ENCODE peak calls at places on chromosomes 2 and 18, in eight cellular contexts. O, L, D, Z, A, I, U and H are unnamed samples.

GRCh38 chr2:86700705-86701104 is 19.4 kb upstream of the RMND5A start:
- DNase-seq in Z (no peak), O (no peak), L (no peak), D (no peak), U (no peak), I (peak; percentile 4), A (no peak), H (no peak)

GRCh38 chr2:108593547-108594098 is 59.4 kb downstream of the LIMS1 start:
- DNase-seq in L (no peak), U (no peak), D (no peak), A (peak; percentile 40), I (peak; percentile 88), Z (no peak), O (no peak), H (peak; percentile 97)

GRCh38 chr2:173830169-173830568 is 135.0 kb downstream of the SP3 start:
- DNase-seq in I (no peak), D (no peak), Z (no peak), O (no peak), A (no peak), U (no peak), L (no peak), H (no peak)

GRCh38 chr18:21000667-21001066 is 110.9 kb downstream of the ROCK1 start:
- DNase-seq in U (no peak), D (no peak), Z (no peak), I (peak; percentile 32), O (no peak), A (no peak), L (no peak), H (peak; percentile 32)

GRCh38 chr2:102236132-102236531 is 49.3 kb downstream of the IL1RL2 start:
- DNase-seq in U (no peak), A (no peak), L (no peak), D (no peak), Z (no peak), O (no peak), I (no peak), H (no peak)

GRCh38 chr18:77560334-77560970 is 310.8 kb downstream of the GALR1 start:
- DNase-seq in D (no peak), U (no peak), O (no peak), Z (no peak), I (no peak), A (peak; percentile 48), L (no peak), H (peak; percentile 0)

GRCh38 chr18:23523429-23524212 is 20.3 kb downstream of the RMC1 start:
- DNase-seq in U (no peak), D (no peak), O (no peak), I (peak; percentile 48), A (no peak), Z (no peak), L (no peak), H (no peak)

GRCh38 chr2:84317135-84317534 is 141.9 kb downstream of the SUCLG1 start:
- DNase-seq in Z (no peak), D (no peak), I (no peak), L (no peak), O (no peak), U (no peak), A (no peak), H (no peak)

GRCh38 chr2:157056200-157056676 is 201.3 kb upstream of the GALNT5 start:
- DNase-seq in U (no peak), L (no peak), Z (no peak), A (peak; percentile 68), O (no peak), I (peak; percentile 75), D (no peak), H (peak; percentile 35)

GRCh38 chr2:44974064-44974715 is 32.7 kb downstream of the SIX3 start:
- DNase-seq in A (peak; percentile 77), U (peak; percentile 63), L (no peak), Z (no peak), O (peak; percentile 68), D (no peak), I (peak; percentile 37), H (no peak)

DNA sequence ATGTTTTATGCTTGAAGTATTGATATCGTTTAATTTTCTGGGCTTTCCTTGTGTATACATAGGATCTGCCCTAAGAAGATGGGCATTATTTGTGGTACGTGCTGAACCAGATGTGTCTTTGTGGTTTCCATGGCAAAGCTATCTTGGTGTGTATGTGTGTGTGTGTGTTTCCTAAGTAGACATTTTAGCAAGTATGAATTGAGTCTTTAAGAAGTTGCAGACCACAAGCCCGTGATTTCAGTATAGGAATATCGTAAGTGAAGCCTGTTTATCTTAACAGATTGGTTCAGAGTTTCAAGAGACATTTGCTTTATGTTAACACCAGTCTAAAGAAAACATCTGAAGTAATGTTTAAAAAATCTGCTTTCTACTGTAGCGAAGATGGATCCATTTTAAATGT is 92.2 kb upstream of the FOSL2 start:
- DNase-seq in Z (no peak), A (no peak), L (no peak), D (no peak), I (peak; percentile 93), U (no peak), O (no peak), H (no peak)
- H3K27ac ChIP-seq in Z (peak overlapping the region; percentile 1), A (no peak overlapping the region), L (peak overlapping the region; percentile 77), D (no peak overlapping the region), I (peak overlapping the region; percentile 94), U (no peak overlapping the region), O (no peak overlapping the region), H (no peak overlapping the region)

GRCh38 chr2:3536682-3537632 is 17.6 kb upstream of the ADI1 start:
- DNase-seq in U (peak; percentile 83), I (peak; percentile 56), L (no peak), Z (no peak), O (peak; percentile 83), D (peak; percentile 55), A (peak; percentile 72), H (no peak)

GRCh38 chr2:3545788-3546478 is 12.2 kb downstream of the RNASEH1 start:
- DNase-seq in Z (no peak), D (no peak), O (no peak), L (no peak), I (no peak), U (no peak), A (no peak), H (no peak)

GRCh38 chr2:3539836-3540235 is 18.3 kb downstream of the RNASEH1 start:
- DNase-seq in Z (no peak), A (peak; percentile 29), L (no peak), D (no peak), U (no peak), O (no peak), I (no peak), H (no peak)

GRCh38 chr2:3543023-3543683 is 15.0 kb downstream of the RNASEH1 start:
- DNase-seq in L (no peak), U (no peak), A (no peak), D (no peak), I (no peak), O (no peak), Z (no peak), H (no peak)

GRCh38 chr2:3542107-3542506 is 16.0 kb downstream of the RNASEH1 start:
- DNase-seq in L (no peak), I (no peak), O (no peak), A (no peak), D (no peak), Z (no peak), U (no peak), H (no peak)
- TF ChIP-seq CTCF in L (no peak), I (no peak), O (no peak), A (no peak), D (no peak), Z (no peak), U (no peak), H (no peak)

GRCh38 chr18:2980607-2980923 is 32.4 kb downstream of the LPIN2 start:
- DNase-seq in A (no peak), U (no peak), I (no peak), L (no peak), O (no peak), D (no peak), Z (no peak), H (no peak)
- H3K4me1 ChIP-seq in A (peaks cover 92% of the 10 kb centered on the region), U (peaks cover 72% of the 10 kb centered on the region), I (peaks cover 36% of the 10 kb centered on the region), L (peaks cover 54% of the 10 kb centered on the region), O (peaks cover 9% of the 10 kb centered on the region), D (peaks cover 71% of the 10 kb centered on the region), Z (peaks cover 74% of the 10 kb centered on the region), H (peaks cover 13% of the 10 kb centered on the region)

GRCh38 chr18:55982992-55983391 is 395.0 kb upstream of the TCF4 start:
- DNase-seq in U (no peak), O (peak; percentile 57), L (no peak), I (peak; percentile 51), Z (no peak), D (no peak), A (no peak), H (no peak)

GRCh38 chr18:55983433-55983832 is 395.4 kb upstream of the TCF4 start:
- DNase-seq in U (no peak), L (no peak), Z (no peak), D (no peak), A (no peak), I (peak; percentile 15), O (no peak), H (no peak)

DNA sequence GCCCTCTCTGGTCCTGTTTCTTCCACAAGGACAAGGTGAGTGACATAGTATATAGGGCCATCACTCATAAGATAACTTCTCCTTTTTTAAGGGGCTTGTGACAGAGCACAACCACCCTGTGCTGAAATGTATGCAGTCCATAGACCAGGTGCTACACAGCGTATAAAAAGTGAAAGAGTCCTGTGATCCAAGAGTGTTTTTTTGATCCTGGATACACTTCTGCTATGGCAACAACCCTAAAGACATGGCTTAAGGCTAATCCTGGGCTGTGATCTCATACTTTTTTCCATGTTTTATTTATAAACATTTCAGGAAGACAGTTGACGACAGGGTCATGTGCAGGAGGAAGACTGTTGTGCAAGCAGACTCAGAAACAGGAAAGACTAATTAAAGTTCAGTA is 400.5 kb upstream of the TCF4 start:
- DNase-seq in I (peak; percentile 71), U (no peak), A (no peak), O (no peak), Z (no peak), L (no peak), D (peak; percentile 36), H (peak; percentile 51)
- H3K27ac ChIP-seq in I (no peak overlapping the region), U (no peak overlapping the region), A (no peak overlapping the region), O (peak overlapping the region; percentile 36), Z (peak overlapping the region; percentile 0), L (peak overlapping the region; percentile 41), D (peak overlapping the region; percentile 36), H (no peak overlapping the region)

DNA sequence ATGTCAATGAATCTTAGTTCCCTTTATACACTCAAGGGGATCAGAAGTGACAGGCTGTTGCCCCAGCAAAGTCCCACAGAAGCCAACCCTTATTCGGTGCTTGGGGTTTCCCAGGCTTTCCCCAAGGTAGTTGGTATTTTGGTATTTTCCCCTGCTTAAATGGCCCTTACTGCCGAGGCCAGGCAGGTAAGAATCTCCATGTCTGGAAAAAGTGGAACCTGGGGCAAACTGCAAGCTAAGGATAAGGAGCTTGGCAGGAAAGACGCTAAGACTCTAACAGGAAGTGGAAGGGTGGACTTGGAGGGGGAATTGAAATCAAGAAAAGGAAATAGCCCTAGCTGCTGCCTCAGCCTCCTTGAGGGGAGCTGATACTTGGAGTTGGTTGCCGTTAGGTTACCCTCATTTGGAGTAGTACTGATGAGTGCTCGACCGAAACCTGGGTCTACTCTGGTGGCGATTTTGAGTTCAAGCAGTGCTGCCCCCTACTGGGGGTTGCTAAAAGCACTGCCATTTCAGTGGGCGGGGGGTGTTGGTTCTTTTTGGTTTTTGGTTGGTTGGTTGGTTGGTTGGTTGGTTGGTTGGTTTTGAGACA is 3.3 kb upstream of the GPBAR1 start:
- DNase-seq in I (no peak), Z (no peak), A (peak; percentile 50), L (no peak), D (no peak), O (peak; percentile 71), U (peak; percentile 84), H (peak; percentile 17)
- TF ChIP-seq CTCF in I (peak; percentile 51), Z (peak; percentile 55), A (peak; percentile 43), L (peak; percentile 14), D (peak; percentile 46), O (peak; percentile 75), U (peak; percentile 81), H (peak; percentile 74)